ENCODE peak calls at places on chromosomes 5 and 9, in six cellular contexts. D is colonic mucosa, J is AG04450, H is GM12878, R is psoas muscle, T is choroid plexus epithelial cell. C is an unnamed sample.

GRCh38 chr5:113678202-113678601 is 164.7 kb downstream of the YTHDC2 start:
- DNase-seq in D (no peak), R (no peak), T (no peak), H (no peak), J (no peak), C (no peak)

GRCh38 chr5:159773062-159773924 is 143.0 kb upstream of the ADRA1B start:
- DNase-seq in H (no peak), R (peak), J (peak), T (peak), D (peak), C (peak)

GRCh38 chr9:98781588-98782383 is 14.6 kb downstream of the ANKS6 start:
- DNase-seq in R (no peak), J (no peak), H (no peak), T (no peak), D (peak), C (no peak)

GRCh38 chr9:127506117-127506813 is 55.0 kb downstream of the LRSAM1 start:
- DNase-seq in T (no peak), J (no peak), D (no peak), R (no peak), H (no peak), C (no peak)

GRCh38 chr9:20620658-20621552 is 1.4 kb downstream of the MLLT3 start:
- DNase-seq in T (peak), J (no peak), D (peak), R (peak), H (no peak), C (peak)

GRCh38 chr9:12818431-12819000 is 43.7 kb downstream of the LURAP1L start:
- DNase-seq in J (no peak), H (no peak), R (no peak), D (peak), T (peak), C (peak)

GRCh38 chr9:20356392-20357206 is 265.7 kb downstream of the MLLT3 start:
- DNase-seq in H (peak), T (peak), J (peak), D (peak), R (peak), C (peak)

GRCh38 chr5:151740958-151741373 is 17.5 kb downstream of the ATOX1 start:
- DNase-seq in T (peak), D (no peak), R (no peak), J (no peak), H (no peak), C (peak)

GRCh38 chr5:119273391-119273839 is 82.4 kb upstream of the TNFAIP8 start:
- DNase-seq in H (no peak), D (no peak), J (no peak), T (no peak), R (no peak), C (no peak)

GRCh38 chr9:133154097-133154989 is 9.4 kb downstream of the GBGT1 start:
- DNase-seq in T (no peak), J (no peak), R (peak), H (no peak), D (peak), C (no peak)

GRCh38 chr5:10301842-10302610 is 5.7 kb downstream of the CMBL start:
- DNase-seq in J (no peak), T (no peak), R (peak), D (peak), H (no peak), C (no peak)

GRCh38 chr5:78639811-78640210 is 8.8 kb downstream of the LHFPL2 start:
- DNase-seq in R (no peak), J (no peak), H (no peak), D (no peak), T (no peak), C (no peak)

GRCh38 chr9:136225748-136226679 is 19.6 kb downstream of the QSOX2 start:
- DNase-seq in T (peak), D (peak), R (no peak), H (peak), J (no peak), C (peak)

GRCh38 chr9:93098236-93098946 is 2.4 kb downstream of the CARD19 start:
- DNase-seq in H (no peak), D (peak), T (peak), R (peak), J (peak), C (peak)

GRCh38 chr5:171845857-171846785 is 60.5 kb downstream of the SMIM23 start:
- DNase-seq in J (no peak), H (no peak), D (no peak), T (no peak), R (peak), C (peak)

GRCh38 chr9:134294228-134295071 is 31.8 kb upstream of the RXRA start:
- DNase-seq in T (peak), J (no peak), R (peak), H (no peak), D (no peak), C (peak)

GRCh38 chr9:131257266-131258025 is 18.9 kb downstream of the FAM78A start:
- DNase-seq in D (no peak), R (no peak), T (no peak), H (no peak), J (no peak), C (no peak)

GRCh38 chr5:86968311-86968753 is 299.4 kb upstream of the RASA1 start:
- DNase-seq in T (peak), J (peak), H (no peak), D (no peak), R (peak), C (peak)

GRCh38 chr5:149126898-149127297 is 14.4 kb upstream of the ABLIM3 start:
- DNase-seq in J (no peak), H (no peak), D (no peak), T (no peak), R (no peak), C (no peak)

GRCh38 chr5:141850786-141851185 is 27.4 kb downstream of the PCDH1 start:
- DNase-seq in H (no peak), D (no peak), R (no peak), T (no peak), J (no peak), C (no peak)
- H3K4me3 ChIP-seq in H (no peak), D (peak), R (peak), T (peak), J (peak), C (peak)

DNA sequence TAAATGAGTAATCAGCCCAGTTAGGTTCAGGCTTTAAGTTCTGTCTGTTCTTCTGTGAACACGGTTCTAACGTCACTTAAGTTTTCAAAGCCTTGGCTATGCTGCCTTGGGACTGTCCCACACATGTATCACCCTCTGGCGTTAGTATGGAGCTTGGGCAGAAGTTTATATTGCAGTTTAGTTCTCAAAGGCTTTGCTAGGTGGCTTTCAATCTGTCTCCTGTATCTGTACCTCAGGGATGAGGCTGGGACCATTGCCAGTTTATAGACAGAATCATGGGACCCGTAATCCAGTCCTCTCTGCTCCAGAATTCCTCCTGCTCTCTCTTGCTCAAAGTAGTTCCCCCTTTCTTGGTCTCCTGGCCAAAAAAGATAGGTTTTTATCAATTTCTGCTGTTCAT is 12.1 kb downstream of the C9orf40 start:
- DNase-seq in J (no peak), H (no peak), D (peak), T (no peak), R (no peak), C (no peak)
- TF ChIP-seq CTCF in J (no peak), H (peak), D (no peak), T (no peak), R (no peak), C (no peak)

DNA sequence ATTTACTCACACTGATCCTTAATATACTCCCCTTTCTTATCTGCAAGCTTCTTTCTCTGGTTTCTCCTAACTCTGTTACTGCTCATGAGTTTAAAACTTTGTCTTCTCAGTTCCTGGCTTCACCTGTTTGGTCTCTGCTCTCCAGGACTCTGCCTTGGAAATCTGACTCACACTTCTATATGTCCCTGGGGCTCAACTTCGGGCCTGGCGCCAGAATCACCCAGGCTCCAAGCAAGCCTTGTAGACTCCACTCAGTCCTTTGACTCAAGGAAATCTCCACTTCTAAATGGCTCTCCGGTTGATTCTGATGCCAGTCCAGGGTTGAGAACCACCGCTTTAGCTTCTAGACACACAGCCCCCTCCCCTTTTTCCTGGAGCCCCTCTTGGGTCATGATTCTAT is 57.8 kb downstream of the TMC1 start:
- DNase-seq in T (peak), H (no peak), D (peak), R (peak), J (no peak), C (peak)
- H3K4me3 ChIP-seq in T (no peak), H (no peak), D (no peak), R (peak), J (no peak), C (no peak)

GRCh38 chr5:180673371-180674252 is 24.2 kb upstream of the FLT4 start:
- DNase-seq in R (no peak), J (no peak), H (no peak), T (no peak), D (no peak), C (no peak)
- TF ChIP-seq CTCF in R (no peak), J (no peak), H (no peak), T (no peak), D (no peak), C (no peak)

GRCh38 chr5:60843693-60844428 is at the start of gene ELOVL7:
- DNase-seq in R (peak), J (no peak), T (peak), D (peak), H (no peak), C (no peak)
- H3K4me3 ChIP-seq in R (peak), J (peak), T (peak), D (peak), H (peak), C (peak)

GRCh38 chr5:169331292-169331852 is 30.4 kb upstream of the SLIT3 start:
- DNase-seq in H (no peak), T (no peak), R (no peak), J (no peak), D (no peak), C (no peak)
- TF ChIP-seq CTCF in H (no peak), T (no peak), R (no peak), J (no peak), D (no peak), C (peak)